ENCODE peak calls at places on chromosome X, in four cellular contexts. One of them, this sample, is unnamed.

GRCh38 chrX:129984196-129984962 is 1.9 kb downstream of the BCORL1 start:
- DNase-seq in upper lobe of right lung: peak; percentile 73
- DNase-seq in fibroblast of the aortic adventitia: no peak
- DNase-seq in adrenal gland: peak; percentile 40
- DNase-seq in this sample: no peak

GRCh38 chrX:148930330-148930729 is 429.9 kb downstream of the AFF2 start:
- DNase-seq in upper lobe of right lung: no peak
- DNase-seq in fibroblast of the aortic adventitia: no peak
- DNase-seq in adrenal gland: no peak
- DNase-seq in this sample: no peak

GRCh38 chrX:45524296-45524695 is 323.6 kb upstream of the DIPK2B start:
- DNase-seq in upper lobe of right lung: no peak
- DNase-seq in fibroblast of the aortic adventitia: peak; percentile 74
- DNase-seq in adrenal gland: no peak
- DNase-seq in this sample: peak; percentile 93

GRCh38 chrX:79084923-79085322 is 59.6 kb upstream of the GPR174 start:
- DNase-seq in upper lobe of right lung: no peak
- DNase-seq in fibroblast of the aortic adventitia: no peak
- DNase-seq in adrenal gland: no peak
- DNase-seq in this sample: no peak

GRCh38 chrX:11273544-11273943 is 19.7 kb upstream of the AMELX start:
- DNase-seq in upper lobe of right lung: no peak
- DNase-seq in fibroblast of the aortic adventitia: no peak
- DNase-seq in adrenal gland: no peak
- DNase-seq in this sample: peak; percentile 72

GRCh38 chrX:1500701-1501624 is 36.0 kb downstream of the P2RY8 start:
- DNase-seq in upper lobe of right lung: peak; percentile 48
- DNase-seq in fibroblast of the aortic adventitia: no peak
- DNase-seq in adrenal gland: no peak
- DNase-seq in this sample: no peak

GRCh38 chrX:134792077-134792476 is 133.8 kb upstream of the PLAC1 start:
- DNase-seq in upper lobe of right lung: no peak
- DNase-seq in fibroblast of the aortic adventitia: no peak
- DNase-seq in adrenal gland: no peak
- DNase-seq in this sample: no peak

GRCh38 chrX:115892056-115892708 is 278.4 kb upstream of the AGTR2 start:
- DNase-seq in upper lobe of right lung: no peak
- DNase-seq in fibroblast of the aortic adventitia: peak; percentile 6
- DNase-seq in adrenal gland: no peak
- DNase-seq in this sample: peak; percentile 12

GRCh38 chrX:9646471-9647038 is 119.1 kb downstream of the GPR143 start:
- DNase-seq in upper lobe of right lung: no peak
- DNase-seq in fibroblast of the aortic adventitia: peak; percentile 23
- DNase-seq in adrenal gland: no peak
- DNase-seq in this sample: peak; percentile 51

GRCh38 chrX:46228389-46228788 is 316.8 kb downstream of the ZNF674 start:
- DNase-seq in upper lobe of right lung: no peak
- DNase-seq in fibroblast of the aortic adventitia: no peak
- DNase-seq in adrenal gland: no peak
- DNase-seq in this sample: no peak

GRCh38 chrX:153474718-153475117 is 4.3 kb upstream of the HAUS7 start:
- DNase-seq in upper lobe of right lung: peak; percentile 80
- DNase-seq in fibroblast of the aortic adventitia: peak; percentile 52
- DNase-seq in adrenal gland: peak; percentile 60
- DNase-seq in this sample: peak; percentile 51

GRCh38 chrX:50635811-50636365 is 165.3 kb upstream of the DGKK start:
- DNase-seq in upper lobe of right lung: no peak
- DNase-seq in fibroblast of the aortic adventitia: no peak
- DNase-seq in adrenal gland: no peak
- DNase-seq in this sample: no peak

GRCh38 chrX:12548746-12549145 is 242.5 kb upstream of the PRPS2 start:
- DNase-seq in upper lobe of right lung: no peak
- DNase-seq in fibroblast of the aortic adventitia: peak; percentile 28
- DNase-seq in adrenal gland: peak; percentile 15
- DNase-seq in this sample: peak; percentile 25

GRCh38 chrX:73508861-73509260 is 54.1 kb upstream of the CHIC1 start:
- DNase-seq in upper lobe of right lung: no peak
- DNase-seq in fibroblast of the aortic adventitia: no peak
- DNase-seq in adrenal gland: no peak
- DNase-seq in this sample: no peak

GRCh38 chrX:51026862-51027261 is 116.3 kb downstream of the BMP15 start:
- DNase-seq in upper lobe of right lung: no peak
- DNase-seq in fibroblast of the aortic adventitia: no peak
- DNase-seq in adrenal gland: no peak
- DNase-seq in this sample: no peak

GRCh38 chrX:77009691-77010090 is 437.5 kb upstream of the FGF16 start:
- DNase-seq in upper lobe of right lung: no peak
- DNase-seq in fibroblast of the aortic adventitia: peak; percentile 84
- DNase-seq in adrenal gland: no peak
- DNase-seq in this sample: peak; percentile 48

GRCh38 chrX:34734383-34734782 is 77.3 kb upstream of the TMEM47 start:
- DNase-seq in upper lobe of right lung: no peak
- DNase-seq in fibroblast of the aortic adventitia: peak; percentile 15
- DNase-seq in adrenal gland: no peak
- DNase-seq in this sample: peak; percentile 38

GRCh38 chrX:47662144-47662657 is 3.2 kb upstream of the UXT start:
- DNase-seq in upper lobe of right lung: no peak
- DNase-seq in fibroblast of the aortic adventitia: peak; percentile 78
- DNase-seq in adrenal gland: no peak
- DNase-seq in this sample: peak; percentile 98

GRCh38 chrX:154967603-154968002 is 54.9 kb downstream of the F8 start:
- DNase-seq in upper lobe of right lung: no peak
- DNase-seq in fibroblast of the aortic adventitia: no peak
- DNase-seq in adrenal gland: no peak
- DNase-seq in this sample: peak; percentile 35

GRCh38 chrX:47456080-47456479 is 26.9 kb downstream of the ZNF41 start:
- DNase-seq in upper lobe of right lung: no peak
- DNase-seq in fibroblast of the aortic adventitia: no peak
- DNase-seq in adrenal gland: no peak
- DNase-seq in this sample: no peak

GRCh38 chrX:38929966-38930421 is 128.7 kb downstream of the MID1IP1 start:
- DNase-seq in upper lobe of right lung: no peak
- DNase-seq in fibroblast of the aortic adventitia: peak; percentile 75
- DNase-seq in adrenal gland: no peak
- DNase-seq in this sample: peak; percentile 91

GRCh38 chrX:47751670-47752069 is 85.0 kb upstream of the ZNF81 start:
- DNase-seq in upper lobe of right lung: peak; percentile 63
- DNase-seq in fibroblast of the aortic adventitia: no peak
- DNase-seq in adrenal gland: peak; percentile 35
- DNase-seq in this sample: peak; percentile 37

GRCh38 chrX:73455171-73455570 is 8.3 kb downstream of the CDX4 start:
- DNase-seq in upper lobe of right lung: no peak
- DNase-seq in fibroblast of the aortic adventitia: no peak
- DNase-seq in adrenal gland: no peak
- DNase-seq in this sample: no peak

GRCh38 chrX:153902388-153902787 is 2.1 kb upstream of the AVPR2 start:
- DNase-seq in upper lobe of right lung: no peak
- DNase-seq in fibroblast of the aortic adventitia: no peak
- DNase-seq in adrenal gland: peak; percentile 17
- DNase-seq in this sample: no peak

GRCh38 chrX:2898861-2899512 is 30.2 kb downstream of the ARSD start:
- DNase-seq in upper lobe of right lung: no peak
- DNase-seq in fibroblast of the aortic adventitia: no peak
- DNase-seq in adrenal gland: no peak
- DNase-seq in this sample: no peak

GRCh38 chrX:14832151-14832550 is 40.7 kb downstream of the FANCB start:
- DNase-seq in upper lobe of right lung: no peak
- DNase-seq in fibroblast of the aortic adventitia: peak; percentile 26
- DNase-seq in adrenal gland: no peak
- DNase-seq in this sample: peak; percentile 61

GRCh38 chrX:319579-320125 is 1.1 kb upstream of the GTPBP6 start:
- DNase-seq in upper lobe of right lung: peak; percentile 75
- DNase-seq in fibroblast of the aortic adventitia: no peak
- DNase-seq in adrenal gland: peak; percentile 58
- DNase-seq in this sample: no peak

DNA sequence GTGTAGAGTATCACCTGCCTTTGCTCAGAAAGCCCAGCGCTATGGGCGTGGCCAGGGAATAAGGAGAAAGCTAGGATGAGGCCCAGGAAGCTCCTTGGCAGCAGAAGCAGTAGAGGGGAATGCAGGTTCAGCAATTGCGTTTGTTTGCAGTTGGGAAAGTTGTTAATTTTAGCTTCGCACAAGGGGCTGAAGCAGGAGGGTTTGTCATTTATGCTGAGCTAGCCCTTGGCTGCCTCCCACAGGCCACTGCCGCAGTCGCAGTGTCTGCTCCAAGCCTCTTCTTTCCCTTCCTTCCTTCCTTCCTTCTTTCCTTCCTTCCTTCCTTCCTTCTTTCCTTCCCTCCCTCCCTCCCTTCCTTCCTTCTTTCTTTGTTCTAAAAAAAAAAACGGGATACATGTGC is 21.5 kb downstream of the FRMPD3 start:
- DNase-seq in upper lobe of right lung: no peak
- DNase-seq in fibroblast of the aortic adventitia: no peak
- DNase-seq in adrenal gland: no peak
- DNase-seq in this sample: no peak
- TF ChIP-seq CTCF in upper lobe of right lung: no peak
- TF ChIP-seq CTCF in fibroblast of the aortic adventitia: no peak
- TF ChIP-seq CTCF in adrenal gland: no peak
- TF ChIP-seq CTCF in this sample: no peak

DNA sequence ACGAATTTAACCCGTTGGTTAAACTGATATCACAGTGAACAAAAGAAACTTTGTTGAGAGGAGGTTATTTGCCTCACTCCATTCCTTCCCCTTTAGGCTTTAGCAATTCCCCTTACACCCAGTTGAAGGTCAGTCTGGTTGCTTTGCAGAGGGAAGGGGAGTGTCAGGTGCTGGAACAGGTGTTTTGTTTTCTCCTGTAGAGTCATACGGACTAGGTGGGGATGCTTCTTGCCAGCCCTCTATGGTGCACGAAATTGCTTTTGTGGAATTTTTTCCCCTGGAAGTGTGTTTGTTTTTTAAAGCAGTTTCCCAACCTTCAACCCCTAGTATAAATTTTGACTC is 33.1 kb downstream of the DLG3 start:
- DNase-seq in upper lobe of right lung: no peak
- DNase-seq in fibroblast of the aortic adventitia: no peak
- DNase-seq in adrenal gland: no peak
- DNase-seq in this sample: no peak
- H3K4me3 ChIP-seq in upper lobe of right lung: no peak overlapping the region
- H3K4me3 ChIP-seq in fibroblast of the aortic adventitia: no peak overlapping the region
- H3K4me3 ChIP-seq in adrenal gland: no peak overlapping the region
- H3K4me3 ChIP-seq in this sample: no peak overlapping the region

DNA sequence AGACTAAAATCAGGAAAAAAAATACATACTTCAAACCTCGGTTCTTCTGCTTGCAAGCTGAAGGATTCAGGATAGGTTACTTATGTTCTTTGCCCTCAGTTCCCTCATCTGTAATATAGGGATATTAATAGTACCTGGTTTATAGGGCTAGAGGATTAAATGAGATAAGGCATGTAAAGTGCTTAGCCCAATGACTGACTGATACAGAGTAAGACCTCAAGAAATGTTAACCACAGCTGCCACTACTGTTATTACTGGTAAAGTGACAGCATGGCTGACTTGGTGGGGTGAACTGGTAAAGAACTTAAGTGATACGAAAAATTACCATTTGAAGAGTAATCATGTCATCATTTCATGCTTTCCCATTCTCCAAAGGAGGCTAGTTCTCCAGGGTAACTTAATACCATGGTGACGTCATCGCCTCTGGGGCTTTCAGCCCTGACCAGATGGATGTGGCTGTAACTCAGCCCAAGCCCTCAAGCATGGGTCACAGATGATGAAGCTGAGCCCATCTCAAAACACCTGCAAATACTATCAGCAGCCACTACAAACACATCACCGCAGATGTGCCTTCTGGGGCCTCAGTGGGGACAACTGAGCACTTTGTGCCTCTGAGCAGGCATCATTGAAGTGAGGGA is 44.5 kb upstream of the SCML1 start:
- DNase-seq in upper lobe of right lung: no peak
- DNase-seq in fibroblast of the aortic adventitia: peak; percentile 30
- DNase-seq in adrenal gland: no peak
- DNase-seq in this sample: peak; percentile 68
- TF ChIP-seq CTCF in upper lobe of right lung: no peak
- TF ChIP-seq CTCF in fibroblast of the aortic adventitia: no peak
- TF ChIP-seq CTCF in adrenal gland: no peak
- TF ChIP-seq CTCF in this sample: no peak

DNA sequence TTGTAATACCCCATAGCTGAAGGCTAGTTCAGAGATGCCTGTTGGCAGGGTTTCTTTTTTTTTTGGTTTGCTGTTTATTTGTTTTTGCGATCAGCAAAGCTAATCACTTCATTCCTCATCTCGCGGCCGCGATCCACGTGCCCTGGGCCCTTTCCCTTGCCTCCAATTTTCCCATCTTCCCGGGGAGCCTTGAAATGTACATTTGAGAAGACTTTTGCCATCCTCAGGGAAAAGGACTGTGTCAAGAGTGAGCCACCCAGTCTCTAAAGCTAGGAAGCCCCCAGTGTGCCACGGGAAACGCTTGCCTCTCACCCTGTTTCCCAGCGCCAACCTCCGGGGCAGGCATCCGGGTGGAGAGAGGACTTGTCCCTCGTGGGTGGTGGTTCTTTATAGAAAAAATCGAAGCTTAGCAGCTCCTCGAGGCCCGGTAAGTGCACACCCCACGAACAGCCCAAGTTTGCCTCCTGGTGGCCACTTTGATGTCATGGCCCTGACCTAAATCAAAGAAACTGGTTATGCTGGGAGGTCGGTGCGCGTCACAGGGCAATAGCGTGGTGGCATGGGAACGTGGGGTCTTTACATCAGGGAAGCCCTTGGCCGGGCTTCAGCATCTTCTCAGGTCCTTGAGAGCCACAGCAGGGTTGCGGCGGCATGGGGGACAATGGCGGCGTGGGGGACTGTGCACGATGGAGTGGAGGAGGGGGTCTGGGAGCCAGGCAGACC is 42.0 kb downstream of the MAP7D3 start:
- DNase-seq in upper lobe of right lung: peak; percentile 66
- DNase-seq in fibroblast of the aortic adventitia: peak; percentile 75
- DNase-seq in adrenal gland: peak; percentile 43
- DNase-seq in this sample: peak; percentile 68
- H3K4me3 ChIP-seq in upper lobe of right lung: no peak overlapping the region
- H3K4me3 ChIP-seq in fibroblast of the aortic adventitia: no peak overlapping the region
- H3K4me3 ChIP-seq in adrenal gland: no peak overlapping the region
- H3K4me3 ChIP-seq in this sample: no peak overlapping the region

This sample was measured in fibroblast of mammary gland.